ENCODE peak calls at places on chromosomes 5 and 9, in four cellular contexts. P, N, A and L are unnamed samples.
A peak's percentile ranks its signal among the peaks of the same experiment; 100 is the strongest.

GRCh38 chr5:133635051-133635450 is 22.7 kb upstream of the FSTL4 start:
- DNase-seq in P (no peak), N (no peak), A (no peak), L (no peak)

GRCh38 chr5:1551913-1552312 is 28.2 kb upstream of the LPCAT1 start:
- DNase-seq in P (no peak), N (no peak), A (no peak), L (no peak)

GRCh38 chr5:146877783-146878470 is 630 bp downstream of the PPP2R2B start:
- DNase-seq in P (no peak), N (peak; percentile 78), A (no peak), L (peak; percentile 17)

GRCh38 chr5:39433123-39433522 is 8.3 kb upstream of the DAB2 start:
- DNase-seq in P (no peak), N (no peak), A (no peak), L (no peak)

GRCh38 chr5:34552686-34553085 is 103.4 kb upstream of the RAI14 start:
- DNase-seq in P (no peak), N (no peak), A (no peak), L (no peak)

GRCh38 chr5:134506054-134507039 is 19.1 kb upstream of the JADE2 start:
- DNase-seq in P (peak; percentile 98), N (peak; percentile 67), A (no peak), L (no peak)

GRCh38 chr5:80752427-80752826 is 97.6 kb upstream of the DHFR start:
- DNase-seq in P (no peak), N (no peak), A (no peak), L (no peak)

GRCh38 chr9:33840381-33840780 is 23.4 kb downstream of the UBE2R2 start:
- DNase-seq in P (no peak), N (no peak), A (no peak), L (no peak)

GRCh38 chr5:83927140-83927733 is 206.6 kb upstream of the HAPLN1 start:
- DNase-seq in P (peak; percentile 41), N (peak; percentile 98), A (peak; percentile 1), L (no peak)

GRCh38 chr5:153551537-153552079 is 61.1 kb downstream of the GRIA1 start:
- DNase-seq in P (no peak), N (no peak), A (no peak), L (no peak)

GRCh38 chr9:89096807-89097206 is 81.8 kb downstream of the SHC3 start:
- DNase-seq in P (no peak), N (no peak), A (no peak), L (no peak)

GRCh38 chr9:38371495-38371894 is 21.0 kb upstream of the ALDH1B1 start:
- DNase-seq in P (peak; percentile 76), N (no peak), A (no peak), L (peak; percentile 27)

GRCh38 chr5:96896806-96897205 is 20.5 kb downstream of the ERAP2 start:
- DNase-seq in P (no peak), N (no peak), A (no peak), L (no peak)

GRCh38 chr5:54990751-54991349 is 5.5 kb upstream of the ESM1 start:
- DNase-seq in P (no peak), N (no peak), A (no peak), L (no peak)

GRCh38 chr9:89494199-89494598 is 3.7 kb downstream of the SEMA4D start:
- DNase-seq in P (no peak), N (no peak), A (no peak), L (no peak)

GRCh38 chr9:71984388-71985069 is 73.1 kb downstream of the C9orf85 start:
- DNase-seq in P (no peak), N (no peak), A (no peak), L (no peak)

GRCh38 chr5:168790037-168790635 is 211.0 kb upstream of the PANK3 start:
- DNase-seq in P (no peak), N (no peak), A (no peak), L (no peak)

GRCh38 chr5:159040181-159040580 is 59.5 kb downstream of the EBF1 start:
- DNase-seq in P (no peak), N (no peak), A (no peak), L (no peak)

GRCh38 chr5:2143646-2144386 is 261.1 kb upstream of the IRX4 start:
- DNase-seq in P (no peak), N (no peak), A (no peak), L (no peak)

GRCh38 chr5:161541-162110 is 29.7 kb upstream of the LRRC14B start:
- DNase-seq in P (no peak), N (no peak), A (no peak), L (no peak)

GRCh38 chr5:122584411-122585110 is 190.3 kb upstream of the SNX2 start:
- DNase-seq in P (no peak), N (no peak), A (no peak), L (no peak)

GRCh38 chr5:77015938-77016569 is 14.2 kb upstream of the AGGF1 start:
- DNase-seq in P (peak; percentile 12), N (no peak), A (no peak), L (no peak)

GRCh38 chr5:168712280-168712924 is 133.2 kb upstream of the PANK3 start:
- DNase-seq in P (no peak), N (no peak), A (no peak), L (no peak)

GRCh38 chr9:98256632-98257218 is 1.3 kb upstream of the TBC1D2 start:
- DNase-seq in P (no peak), N (no peak), A (no peak), L (no peak)

GRCh38 chr9:15570769-15571168 is 17.9 kb downstream of the CCDC171 start:
- DNase-seq in P (no peak), N (no peak), A (no peak), L (no peak)

GRCh38 chr5:135885031-135885430 is 10.6 kb downstream of the IL9 start:
- DNase-seq in P (no peak), N (no peak), A (no peak), L (no peak)

GRCh38 chr5:65760504-65761275 is 38.7 kb downstream of the NLN start:
- DNase-seq in P (no peak), N (no peak), A (no peak), L (no peak)

GRCh38 chr5:160923927-160924705 is 72.1 kb upstream of the ATP10B start:
- DNase-seq in P (peak; percentile 67), N (no peak), A (no peak), L (no peak)

GRCh38 chr9:110571801-110572490 is 7.6 kb downstream of the SVEP1 start:
- DNase-seq in P (no peak), N (no peak), A (no peak), L (no peak)

GRCh38 chr9:35725362-35725761 is 6.6 kb downstream of the TLN1 start:
- DNase-seq in P (no peak), N (no peak), A (no peak), L (no peak)

GRCh38 chr9:131833906-131834305 is 94.0 kb upstream of the RAPGEF1 start:
- DNase-seq in P (no peak), N (no peak), A (no peak), L (no peak)

GRCh38 chr5:3251784-3252183 is 343.8 kb upstream of the IRX1 start:
- DNase-seq in P (no peak), N (no peak), A (no peak), L (no peak)

GRCh38 chr9:107744873-107745272 is 255.3 kb upstream of the KLF4 start:
- DNase-seq in P (no peak), N (no peak), A (no peak), L (no peak)

GRCh38 chr9:36744678-36745077 is 172.0 kb downstream of the MELK start:
- DNase-seq in P (no peak), N (no peak), A (no peak), L (no peak)

GRCh38 chr9:132241840-132242620 is 80.2 kb downstream of the NTNG2 start:
- DNase-seq in P (no peak), N (no peak), A (peak; percentile 63), L (no peak)

GRCh38 chr9:33619666-33620404 is 95.8 kb downstream of the ANKRD18B start:
- DNase-seq in P (peak; percentile 40), N (no peak), A (no peak), L (no peak)

DNA sequence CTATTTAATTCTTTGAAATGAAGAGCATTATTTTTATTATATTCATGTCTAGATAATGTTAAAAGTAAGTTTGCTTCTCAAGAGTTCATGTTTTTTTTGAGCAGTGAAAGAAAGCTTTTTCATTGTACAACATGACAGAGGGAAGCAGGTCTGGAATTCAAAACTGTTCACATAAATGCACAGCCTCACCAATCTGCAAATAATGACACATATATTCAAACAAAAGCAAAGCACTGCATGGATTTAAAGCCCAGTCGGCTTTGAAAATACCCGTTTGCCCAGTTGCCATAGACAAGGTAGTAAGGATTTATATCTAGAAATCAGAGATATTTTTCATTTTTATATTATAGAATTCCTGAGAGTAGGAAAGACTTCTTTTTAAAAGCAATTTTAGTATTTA is 201.8 kb downstream of the CD180 start:
- DNase-seq in P (peak; percentile 84), N (no peak), A (no peak), L (no peak)
- TF ChIP-seq TAF1 in P (no peak), N (no peak), A (no peak), L (no peak)

GRCh38 chr5:79612667-79613190 is 488 bp downstream of the TENT2 start:
- DNase-seq in P (peak; percentile 3), N (no peak), A (no peak), L (no peak)
- TF ChIP-seq POLR2A in P (no peak), N (no peak), A (no peak), L (no peak)

DNA sequence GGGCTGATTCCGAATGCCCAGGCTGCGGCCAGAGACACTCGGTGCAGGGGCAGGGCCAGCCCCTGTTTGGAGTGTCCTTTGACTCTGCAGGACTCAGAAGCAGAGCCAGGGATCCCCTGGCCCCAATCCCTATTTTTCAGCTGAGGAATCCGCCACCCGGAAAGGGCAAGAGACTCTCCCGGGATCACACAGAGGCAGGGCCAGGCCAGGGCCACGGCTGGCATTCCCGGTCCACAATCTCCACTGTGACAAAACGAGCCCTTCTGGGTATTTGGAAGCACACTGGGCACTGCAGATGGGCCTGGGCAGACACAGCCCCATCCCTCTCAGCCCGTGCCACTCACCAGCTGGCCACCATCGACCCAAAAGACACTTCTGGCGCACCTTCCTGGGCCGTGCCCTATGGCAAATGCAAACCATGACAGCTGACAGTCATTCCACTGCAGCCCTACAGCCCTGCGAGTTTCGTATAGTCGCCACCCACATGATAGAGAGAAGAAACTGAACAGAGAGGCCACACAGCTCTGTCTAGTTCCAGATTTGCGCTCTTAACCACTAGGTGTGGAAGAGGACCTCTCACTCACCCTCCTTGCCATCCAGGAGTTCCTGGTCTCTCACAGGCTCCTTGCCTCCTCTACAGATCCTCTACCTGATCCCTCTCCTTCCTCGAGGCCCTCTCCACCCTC is 13.3 kb downstream of the NR5A1 start:
- DNase-seq in P (no peak), N (no peak), A (no peak), L (no peak)
- TF ChIP-seq TAF1 in P (no peak), N (no peak), A (no peak), L (no peak)

GRCh38 chr5:172878585-172879433 is 44.8 kb downstream of the ERGIC1 start:
- DNase-seq in P (no peak), N (no peak), A (no peak), L (no peak)
- TF ChIP-seq POLR2A in P (no peak), N (no peak), A (no peak), L (no peak)

DNA sequence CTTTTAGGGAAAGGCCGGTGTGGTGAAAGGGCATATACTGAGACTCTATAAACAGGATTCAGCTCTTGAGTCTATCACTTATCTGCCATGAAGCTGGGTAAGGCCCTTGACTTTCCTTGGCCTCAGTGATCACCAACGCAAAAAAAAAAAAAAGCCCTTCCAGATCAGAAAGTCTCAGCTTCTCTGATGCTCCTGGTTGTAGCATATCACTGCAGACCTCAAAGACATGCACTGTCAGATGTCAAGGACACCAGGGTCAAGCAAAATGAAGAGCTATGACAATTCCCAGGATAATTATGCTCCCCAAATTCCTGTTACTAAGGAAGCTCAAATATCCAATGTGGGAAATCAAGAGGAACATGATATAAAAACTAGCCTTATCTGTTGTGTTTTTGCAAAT is 68.3 kb upstream of the IFNE start:
- DNase-seq in P (no peak), N (no peak), A (no peak), L (no peak)
- TF ChIP-seq TAF1 in P (no peak), N (no peak), A (no peak), L (no peak)